ENCODE peak calls at places on chromosomes 6 and 20, in six cellular contexts. H is HL-60; W is endothelial cell; T is EL; X is AG09309; B is effector memory CD4-positive, alpha-beta T cell. D is an unnamed sample.

GRCh38 chr6:123171341-123171740 is 175.3 kb downstream of the CLVS2 start:
- DNase-seq in H (no peak), W (no peak), T (no peak), X (no peak), B (no peak), D (no peak)

GRCh38 chr6:82687855-82688254 is 324.2 kb downstream of the TPBG start:
- DNase-seq in H (no peak), W (no peak), T (no peak), X (no peak), B (no peak), D (no peak)

GRCh38 chr20:4064118-4064962 is 49.0 kb upstream of the RNF24 start:
- DNase-seq in H (peak), W (no peak), T (peak), X (peak), B (no peak), D (peak)

GRCh38 chr6:37125779-37126553 is 44.0 kb upstream of the PIM1 start:
- DNase-seq in H (no peak), W (peak), T (no peak), X (no peak), B (no peak), D (no peak)

GRCh38 chr20:23641936-23642751 is 4.4 kb upstream of the CST3 start:
- DNase-seq in H (peak), W (no peak), T (peak), X (peak), B (no peak), D (peak)

GRCh38 chr20:25470045-25470444 is 62.6 kb downstream of the GINS1 start:
- DNase-seq in H (peak), W (peak), T (peak), X (no peak), B (no peak), D (peak)

GRCh38 chr6:140494321-140495085 is 1120.1 kb upstream of the CITED2 start:
- DNase-seq in H (no peak), W (no peak), T (peak), X (no peak), B (no peak), D (peak)

GRCh38 chr6:95364016-95364604 is 213.2 kb upstream of the MANEA start:
- DNase-seq in H (no peak), W (no peak), T (peak), X (no peak), B (no peak), D (no peak)

GRCh38 chr6:130359736-130360135 is 6.1 kb upstream of the TMEM200A start:
- DNase-seq in H (no peak), W (no peak), T (peak), X (no peak), B (no peak), D (no peak)

GRCh38 chr6:78492351-78493010 is 374.9 kb upstream of the IRAK1BP1 start:
- DNase-seq in H (no peak), W (no peak), T (peak), X (no peak), B (no peak), D (no peak)

GRCh38 chr20:35871311-35871771 is 83.0 kb downstream of the SCAND1 start:
- DNase-seq in H (no peak), W (no peak), T (peak), X (no peak), B (no peak), D (peak)

GRCh38 chr20:51326241-51326819 is 216.2 kb downstream of the NFATC2 start:
- DNase-seq in H (no peak), W (peak), T (peak), X (no peak), B (no peak), D (peak)

GRCh38 chr6:1396952-1397868 is 7.8 kb downstream of the FOXF2 start:
- DNase-seq in H (peak), W (peak), T (peak), X (peak), B (peak), D (peak)

GRCh38 chr6:30875244-30876038 is 8.9 kb upstream of the DDR1 start:
- DNase-seq in H (no peak), W (no peak), T (no peak), X (no peak), B (no peak), D (peak)

GRCh38 chr20:13870349-13870748 is 85.5 kb downstream of the NDUFAF5 start:
- DNase-seq in H (no peak), W (no peak), T (no peak), X (no peak), B (no peak), D (no peak)

GRCh38 chr20:62834967-62835730 is 18.3 kb downstream of the COL9A3 start:
- DNase-seq in H (no peak), W (no peak), T (no peak), X (no peak), B (no peak), D (peak)

GRCh38 chr6:67717281-67717680 is 917.8 kb upstream of the ADGRB3 start:
- DNase-seq in H (no peak), W (no peak), T (no peak), X (no peak), B (no peak), D (no peak)